ENCODE peak calls at places on chromosomes 12 and 14, in seven cellular contexts. E, Y, I, P, Q, Z and T are unnamed samples.

GRCh38 chr12:3600951-3601350 is 109.9 kb downstream of the PRMT8 start:
- DNase-seq in I (no peak), Y (no peak), Q (no peak), Z (no peak), P (no peak), E (no peak), T (no peak)

GRCh38 chr14:105334383-105335230 is 20.1 kb downstream of the PACS2 start:
- DNase-seq in Q (no peak), Z (no peak), P (no peak), I (no peak), Y (no peak), E (no peak), T (no peak)

GRCh38 chr14:65993103-65993502 is 493.1 kb upstream of the CCDC196 start:
- DNase-seq in E (no peak), Z (no peak), Q (no peak), P (no peak), Y (no peak), I (no peak), T (no peak)

GRCh38 chr12:110199360-110200123 is 75.4 kb downstream of the IFT81 start:
- DNase-seq in Y (no peak), Q (peak; percentile 73), I (no peak), E (peak; percentile 30), P (no peak), Z (no peak), T (peak; percentile 11)

GRCh38 chr14:104111301-104112112 is 26.0 kb downstream of the ASPG start:
- DNase-seq in Y (no peak), I (no peak), Z (no peak), P (peak; percentile 6), Q (no peak), E (no peak), T (no peak)

GRCh38 chr14:35747379-35747778 is 61.7 kb downstream of the RALGAPA1 start:
- DNase-seq in Y (no peak), Q (no peak), P (no peak), E (peak; percentile 45), Z (no peak), I (no peak), T (no peak)

GRCh38 chr14:54450535-54450934 is 9.4 kb upstream of the CNIH1 start:
- DNase-seq in Z (no peak), Q (peak; percentile 90), Y (no peak), P (no peak), E (no peak), I (no peak), T (no peak)

GRCh38 chr14:35835208-35835982 is 9.3 kb downstream of the BRMS1L start:
- DNase-seq in E (no peak), I (no peak), Q (no peak), Z (no peak), P (no peak), Y (no peak), T (no peak)

GRCh38 chr14:73943083-73943482 is 6.8 kb downstream of the FAM161B start:
- DNase-seq in E (peak; percentile 58), Z (no peak), I (no peak), Y (no peak), Q (peak; percentile 87), P (no peak), T (no peak)

GRCh38 chr12:23596568-23596967 is 352.9 kb downstream of the SOX5 start:
- DNase-seq in Z (no peak), I (no peak), Y (no peak), P (no peak), Q (no peak), E (no peak), T (no peak)

GRCh38 chr12:21989819-21990412 is 48.7 kb upstream of the ABCC9 start:
- DNase-seq in Q (peak; percentile 72), Z (no peak), E (peak; percentile 61), P (no peak), I (no peak), Y (no peak), T (no peak)

GRCh38 chr14:103185051-103186027 is 62.1 kb downstream of the TNFAIP2 start:
- DNase-seq in Y (peak; percentile 17), I (peak; percentile 32), Q (peak; percentile 49), P (no peak), Z (peak; percentile 27), E (peak; percentile 80), T (no peak)

GRCh38 chr12:103382119-103382518 is 113.6 kb downstream of the C12orf42 start:
- DNase-seq in I (no peak), Z (no peak), E (no peak), Y (no peak), Q (no peak), P (no peak), T (no peak)

GRCh38 chr14:100754020-100754419 is 27.3 kb downstream of the DLK1 start:
- DNase-seq in E (no peak), P (no peak), Y (no peak), Z (no peak), I (no peak), Q (no peak), T (no peak)

GRCh38 chr12:30694971-30695326 is 720 bp downstream of the IPO8 start:
- DNase-seq in Y (peak; percentile 18), P (peak; percentile 29), I (no peak), E (peak; percentile 47), Q (peak; percentile 71), Z (peak; percentile 11), T (no peak)

GRCh38 chr14:95140060-95140858 is 17.1 kb downstream of the DICER1 start:
- DNase-seq in Y (no peak), I (no peak), Z (no peak), P (no peak), E (peak; percentile 18), Q (peak; percentile 80), T (no peak)

GRCh38 chr12:45231515-45232145 is 15.7 kb downstream of the ANO6 start:
- DNase-seq in Y (no peak), Q (peak; percentile 82), I (no peak), Z (no peak), P (no peak), E (peak; percentile 81), T (no peak)

GRCh38 chr14:76761198-76761848 is at the start of gene VASH1:
- DNase-seq in I (no peak), E (peak; percentile 70), P (peak; percentile 79), Q (peak; percentile 91), Y (no peak), Z (peak; percentile 53), T (no peak)

GRCh38 chr12:56377310-56377988 is 14.8 kb upstream of the APOF start:
- DNase-seq in P (no peak), I (no peak), E (peak; percentile 80), Z (peak; percentile 57), Q (peak; percentile 66), Y (no peak), T (no peak)

GRCh38 chr12:69024413-69024812 is 91.4 kb upstream of the CPM start:
- DNase-seq in Z (no peak), I (no peak), E (peak; percentile 86), Q (peak; percentile 96), P (no peak), Y (no peak), T (no peak)

GRCh38 chr12:54032627-54033100 is at the start of gene HOXC5:
- DNase-seq in E (peak; percentile 84), I (peak; percentile 67), Y (peak; percentile 62), P (peak; percentile 76), Z (peak; percentile 83), Q (peak; percentile 81), T (no peak)

GRCh38 chr12:54033106-54033979 is 493 bp downstream of the HOXC5 start:
- DNase-seq in Q (peak; percentile 87), Y (no peak), Z (no peak), E (peak; percentile 64), I (no peak), P (peak; percentile 57), T (no peak)

GRCh38 chr12:54030889-54031860 is 1.7 kb upstream of the HOXC5 start:
- DNase-seq in I (no peak), Q (peak; percentile 95), P (peak; percentile 73), Y (no peak), E (no peak), Z (no peak), T (no peak)

GRCh38 chr12:54030442-54030801 is 2.2 kb downstream of the HOXC6 start:
- DNase-seq in Q (no peak), P (no peak), I (no peak), Y (no peak), Z (no peak), E (no peak), T (no peak)

DNA sequence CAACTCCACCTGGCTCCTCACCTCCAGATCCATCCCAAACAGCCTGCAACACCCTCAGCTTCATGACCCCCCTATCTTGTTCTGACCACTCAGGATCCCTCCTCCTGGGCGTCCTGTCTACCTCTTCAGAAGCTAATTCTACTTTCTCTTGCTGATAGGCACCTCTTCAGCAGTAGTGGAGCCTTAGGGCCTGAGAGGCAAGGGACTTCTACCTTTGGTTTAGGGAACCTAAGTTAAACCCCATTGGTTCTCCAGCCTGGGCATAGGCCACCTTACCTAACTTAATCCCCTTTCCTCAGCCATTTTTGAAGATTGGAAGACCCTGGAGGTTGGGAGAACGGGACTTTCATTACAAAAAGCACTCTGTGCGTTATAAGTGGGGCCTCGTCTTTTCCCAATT is 630 bp upstream of the HOXC5 start:
- DNase-seq in P (no peak), Q (no peak), Y (no peak), I (no peak), E (no peak), Z (no peak), T (no peak)
- H3K4me3 ChIP-seq in P (peak overlapping the region; percentile 62), Q (peak overlapping the region; percentile 77), Y (no peak overlapping the region), I (no peak overlapping the region), E (no peak overlapping the region), Z (no peak overlapping the region), T (no peak overlapping the region)

DNA sequence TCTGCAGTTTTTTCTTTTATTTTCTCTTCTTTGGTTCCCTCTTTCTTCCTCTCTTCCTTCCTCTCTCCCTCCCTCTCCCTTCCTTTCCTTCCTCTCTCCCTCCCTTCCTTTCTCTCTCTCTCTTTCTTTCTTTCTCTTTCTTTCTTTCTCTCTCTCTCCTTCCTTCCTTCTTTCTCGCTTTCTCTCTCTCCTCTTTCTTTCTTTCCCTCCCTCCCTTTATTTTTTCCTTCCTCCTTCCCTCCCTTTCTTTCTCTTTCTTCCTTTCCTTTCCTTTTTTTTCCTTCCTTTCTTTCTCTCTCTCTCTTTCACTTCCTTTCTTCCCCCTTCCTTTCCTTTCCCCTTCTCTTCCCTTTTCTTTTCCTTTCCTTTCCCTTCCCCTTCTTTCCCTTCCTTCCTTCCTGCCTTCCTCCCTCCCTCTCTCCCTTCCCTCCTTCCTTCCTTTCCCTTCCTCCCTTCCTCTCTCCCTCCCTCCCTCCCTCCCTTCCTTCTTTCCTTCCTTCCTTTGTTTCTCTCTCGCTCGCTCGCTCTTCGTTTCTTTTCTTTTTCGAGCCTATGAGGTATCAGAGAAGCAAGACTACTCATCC is 13.7 kb downstream of the CFAP54 start:
- DNase-seq in P (no peak), E (no peak), I (no peak), Y (no peak), Z (no peak), Q (no peak), T (no peak)
- H3K27ac ChIP-seq in P (no peak overlapping the region), E (no peak overlapping the region), I (no peak overlapping the region), Y (no peak overlapping the region), Z (no peak overlapping the region), Q (no peak overlapping the region), T (no peak overlapping the region)

DNA sequence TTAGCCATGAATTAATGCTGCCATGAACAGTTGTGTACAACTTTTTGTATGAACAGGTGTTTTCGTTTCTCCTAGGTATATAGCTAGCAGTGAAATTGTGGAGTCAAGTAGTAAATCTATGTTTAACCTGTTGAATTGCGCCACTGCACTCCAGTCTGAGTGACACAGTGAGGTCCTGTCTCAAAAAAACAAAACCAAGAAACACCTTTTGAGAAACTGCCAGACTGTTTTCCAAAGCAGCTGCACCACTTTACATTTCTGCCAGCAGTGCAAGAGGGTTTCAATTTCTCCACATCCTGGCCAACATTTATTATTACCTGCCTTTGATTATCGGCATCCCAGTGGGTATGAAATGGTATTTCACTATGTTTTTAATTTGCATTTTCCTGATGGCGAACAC is 3.3 kb upstream of the PLEKHG3 start:
- DNase-seq in I (no peak), Q (no peak), E (no peak), P (no peak), Y (no peak), Z (no peak), T (no peak)
- H3K4me1 ChIP-seq in I (peaks cover 12% of the 10 kb centered on the region), Q (no peaks in the 10 kb centered on the region), E (peaks cover 36% of the 10 kb centered on the region), P (no peaks in the 10 kb centered on the region), Y (peaks cover 42% of the 10 kb centered on the region), Z (no peaks in the 10 kb centered on the region), T (peaks cover 5% of the 10 kb centered on the region)

GRCh38 chr12:96397756-96398421 is 2.4 kb downstream of the CDK17 start:
- DNase-seq in Z (no peak), Y (no peak), Q (peak; percentile 62), I (no peak), P (no peak), E (peak; percentile 15), T (no peak)
- H3K4me3 ChIP-seq in Z (peak overlapping the region; percentile 90), Y (peak overlapping the region; percentile 77), Q (peak overlapping the region; percentile 95), I (peak overlapping the region; percentile 93), P (peak overlapping the region; percentile 94), E (peak overlapping the region; percentile 82), T (no peak overlapping the region)